ENCODE peak calls at places on chromosomes 4 and X, in four cellular contexts. H is K562, C is HepG2, M is GM12878. L is an unnamed sample.

GRCh38 chr4:136400829-136401228 is 1131.5 kb downstream of the PCDH18 start:
- DNase-seq in H (no peak), C (peak; percentile 2), M (no peak), L (no peak)

GRCh38 chr4:34037280-34037679 is 2207.0 kb downstream of the ARAP2 start:
- DNase-seq in H (no peak), C (no peak), M (no peak), L (no peak)

GRCh38 chr4:104971458-104971857 is 175.2 kb upstream of the TET2 start:
- DNase-seq in H (no peak), C (no peak), M (no peak), L (no peak)

GRCh38 chrX:138519296-138519695 is 192.2 kb downstream of the FGF13 start:
- DNase-seq in H (no peak), C (no peak), M (no peak), L (no peak)

GRCh38 chr4:181959121-181959520 is 284.1 kb upstream of the TENM3 start:
- DNase-seq in H (no peak), C (no peak), M (no peak), L (no peak)

GRCh38 chrX:84322083-84322827 is 134.3 kb upstream of the RPS6KA6 start:
- DNase-seq in H (no peak), C (no peak), M (no peak), L (no peak)

GRCh38 chrX:11422529-11422857 is 129.3 kb downstream of the AMELX start:
- DNase-seq in H (no peak), C (no peak), M (no peak), L (no peak)

GRCh38 chrX:71216446-71216845 is 6.6 kb upstream of the GJB1 start:
- DNase-seq in H (no peak), C (peak; percentile 42), M (no peak), L (no peak)

GRCh38 chr4:15714616-15715015 is 11.8 kb downstream of the BST1 start:
- DNase-seq in H (peak; percentile 24), C (no peak), M (no peak), L (no peak)

GRCh38 chr4:168717852-168718251 is 221.0 kb downstream of the PALLD start:
- DNase-seq in H (no peak), C (no peak), M (no peak), L (no peak)

GRCh38 chrX:134171661-134172587 is 65.1 kb upstream of the CCDC160 start:
- DNase-seq in H (no peak), C (no peak), M (no peak), L (peak; percentile 33)

GRCh38 chrX:134294548-134294947 is 57.6 kb downstream of the CCDC160 start:
- DNase-seq in H (peak; percentile 7), C (no peak), M (no peak), L (no peak)

GRCh38 chr4:69829678-69830077 is 30.3 kb downstream of the SULT1E1 start:
- DNase-seq in H (no peak), C (no peak), M (no peak), L (no peak)

GRCh38 chr4:123064390-123064789 is 142.0 kb upstream of the NUDT6 start:
- DNase-seq in H (no peak), C (peak; percentile 94), M (no peak), L (no peak)

GRCh38 chr4:162959056-162959455 is 207.6 kb downstream of the NAF1 start:
- DNase-seq in H (no peak), C (no peak), M (peak; percentile 1), L (peak; percentile 20)

GRCh38 chrX:10722804-10723364 is 102.5 kb upstream of the MID1 start:
- DNase-seq in H (peak; percentile 49), C (no peak), M (no peak), L (peak; percentile 67)

GRCh38 chr4:152038238-152038637 is 277.4 kb upstream of the GATB start:
- DNase-seq in H (no peak), C (no peak), M (no peak), L (no peak)

GRCh38 chrX:153723351-153724251 is 586 bp downstream of the BCAP31 start:
- DNase-seq in H (peak; percentile 67), C (peak; percentile 59), M (no peak), L (peak; percentile 38)

GRCh38 chr4:81432825-81433224 is 38.9 kb downstream of the RASGEF1B start:
- DNase-seq in H (no peak), C (no peak), M (no peak), L (no peak)

GRCh38 chrX:47138171-47138570 is 6.3 kb downstream of the NDUFB11 start:
- DNase-seq in H (no peak), C (no peak), M (no peak), L (no peak)

GRCh38 chrX:68462197-68462596 is 28.9 kb upstream of the OPHN1 start:
- DNase-seq in H (no peak), C (no peak), M (no peak), L (no peak)

GRCh38 chrX:56795309-56795868 is 66.3 kb downstream of the NBDY start:
- DNase-seq in H (no peak), C (no peak), M (no peak), L (no peak)

GRCh38 chr4:111601671-111602070 is 543.6 kb upstream of the FAM241A start:
- DNase-seq in H (no peak), C (no peak), M (no peak), L (no peak)

GRCh38 chr4:173398251-173398650 is 665 bp downstream of the SCRG1 start:
- DNase-seq in H (no peak), C (no peak), M (no peak), L (no peak)

GRCh38 chr4:173399016-173399415 is at the start of gene SCRG1:
- DNase-seq in H (no peak), C (no peak), M (no peak), L (peak; percentile 21)

GRCh38 chr4:173405840-173406606 is 7.1 kb upstream of the SCRG1 start:
- DNase-seq in H (no peak), C (no peak), M (no peak), L (no peak)

GRCh38 chr4:173404296-173404865 is 5.5 kb upstream of the SCRG1 start:
- DNase-seq in H (no peak), C (no peak), M (no peak), L (no peak)

GRCh38 chr4:173403051-173403450 is 4.1 kb upstream of the SCRG1 start:
- DNase-seq in H (no peak), C (no peak), M (no peak), L (no peak)
- TF ChIP-seq NR2C2 in H (no peak), C (no peak), M (no peak), L (no peak)

DNA sequence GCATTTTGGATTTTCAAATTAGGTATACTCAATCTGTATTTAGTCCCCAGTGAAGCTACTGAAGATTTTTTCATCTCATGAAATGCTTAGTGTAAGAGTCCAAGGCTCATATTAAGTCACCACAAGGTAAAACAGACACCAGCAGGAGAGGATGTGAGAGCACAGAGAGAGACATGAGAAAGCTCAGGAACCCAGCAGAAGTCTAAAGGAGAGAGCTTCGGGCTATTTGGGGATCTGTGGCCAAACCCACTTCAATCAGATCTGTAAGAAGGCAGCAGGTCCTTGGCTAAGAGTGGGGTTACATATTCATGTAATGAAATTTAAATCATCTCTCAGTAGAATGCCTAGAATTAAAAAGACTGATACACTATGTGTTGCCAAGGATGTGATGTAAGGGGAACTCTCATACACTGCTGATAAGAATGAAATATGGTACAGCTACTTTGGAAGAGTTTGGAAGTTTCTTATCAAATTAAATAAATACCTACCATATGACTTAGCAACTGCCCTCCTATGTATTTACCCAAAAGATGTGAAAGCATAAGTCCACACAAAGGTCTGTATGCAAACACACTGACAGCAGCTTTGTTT is 35.8 kb downstream of the PDE5A start:
- DNase-seq in H (no peak), C (no peak), M (no peak), L (no peak)
- TF ChIP-seq NR2C2 in H (no peak), C (no peak), M (no peak), L (no peak)

GRCh38 chr4:37998225-37998624 is 38.0 kb downstream of the PTTG2 start:
- DNase-seq in H (no peak), C (no peak), M (no peak), L (no peak)
- TF ChIP-seq NR2C2 in H (no peak), C (no peak), M (no peak), L (no peak)

GRCh38 chr4:10620935-10621488 is 63.6 kb downstream of the CLNK start:
- DNase-seq in H (no peak), C (no peak), M (no peak), L (no peak)
- TF ChIP-seq NR2C2 in H (no peak), C (no peak), M (no peak), L (no peak)

GRCh38 chrX:15816453-15816838 is 26.2 kb downstream of the ZRSR2 start:
- DNase-seq in H (no peak), C (no peak), M (no peak), L (no peak)

GRCh38 chrX:15815779-15816452 is 25.6 kb downstream of the ZRSR2 start:
- DNase-seq in H (peak; percentile 16), C (peak; percentile 5), M (peak; percentile 8), L (peak; percentile 16)

GRCh38 chrX:15816886-15817285 is 26.6 kb downstream of the ZRSR2 start:
- DNase-seq in H (no peak), C (no peak), M (peak; percentile 9), L (no peak)

GRCh38 chrX:15822922-15823321 is 31.7 kb downstream of the AP1S2 start:
- DNase-seq in H (no peak), C (no peak), M (no peak), L (no peak)

GRCh38 chrX:15820106-15821073 is 30.1 kb downstream of the ZRSR2 start:
- DNase-seq in H (no peak), C (no peak), M (no peak), L (no peak)
- TF ChIP-seq NR2C2 in H (no peak), C (no peak), M (no peak), L (no peak)

GRCh38 chr4:98850937-98851336 is 78.0 kb downstream of the EIF4E start:
- DNase-seq in H (no peak), C (no peak), M (no peak), L (no peak)

GRCh38 chr4:98845960-98846359 is 83.0 kb downstream of the EIF4E start:
- DNase-seq in H (no peak), C (no peak), M (no peak), L (no peak)

GRCh38 chr4:98851806-98852205 is 77.1 kb downstream of the EIF4E start:
- DNase-seq in H (no peak), C (no peak), M (no peak), L (no peak)
- TF ChIP-seq NR2C2 in H (no peak), C (no peak), M (no peak), L (no peak)